ENCODE peak calls at places on chromosome 16, in six cellular contexts. M, V, X, S, R and Z are unnamed samples.

GRCh38 chr16:188674-189073 is 8.4 kb downstream of the HBQ1 start:
- DNase-seq in V (no peak), S (no peak), R (no peak), M (no peak), X (no peak), Z (no peak)

GRCh38 chr16:54080524-54081008 is 206.0 kb downstream of the IRX3 start:
- DNase-seq in X (no peak), M (peak; percentile 96), R (no peak), S (no peak), V (no peak), Z (peak; percentile 98)

GRCh38 chr16:55091213-55091870 is 160.7 kb downstream of the IRX5 start:
- DNase-seq in V (peak; percentile 36), M (no peak), X (no peak), R (no peak), S (no peak), Z (no peak)

GRCh38 chr16:21150375-21151001 is at the start of gene DNAH3:
- DNase-seq in M (no peak), X (no peak), S (no peak), V (no peak), R (no peak), Z (no peak)

GRCh38 chr16:79542196-79542859 is 58.2 kb downstream of the MAF start:
- DNase-seq in X (no peak), R (no peak), V (no peak), M (no peak), S (no peak), Z (no peak)

GRCh38 chr16:2753523-2754020 is 1.1 kb downstream of the SRRM2 start:
- DNase-seq in M (peak; percentile 41), S (no peak), X (no peak), R (no peak), V (no peak), Z (no peak)

GRCh38 chr16:65024649-65025243 is 97.1 kb downstream of the CDH11 start:
- DNase-seq in M (peak; percentile 59), S (peak; percentile 3), R (no peak), X (no peak), V (no peak), Z (peak; percentile 79)

GRCh38 chr16:81493755-81494433 is 49.3 kb downstream of the CMIP start:
- DNase-seq in M (peak; percentile 79), R (no peak), S (peak; percentile 98), V (no peak), X (no peak), Z (peak; percentile 94)

GRCh38 chr16:75088934-75089333 is 27.6 kb downstream of the LDHD start:
- DNase-seq in M (no peak), R (no peak), V (no peak), X (no peak), S (no peak), Z (no peak)

GRCh38 chr16:85196976-85197375 is 84.7 kb upstream of the CIBAR2 start:
- DNase-seq in X (no peak), V (no peak), M (no peak), S (no peak), R (no peak), Z (no peak)

GRCh38 chr16:22813946-22814325 is at the start of gene HS3ST2:
- DNase-seq in X (peak; percentile 64), M (peak; percentile 0), R (peak; percentile 83), S (no peak), V (peak; percentile 68), Z (no peak)

GRCh38 chr16:10250137-10250850 is 68.1 kb upstream of the GRIN2A start:
- DNase-seq in X (no peak), M (no peak), S (no peak), R (no peak), V (no peak), Z (no peak)

GRCh38 chr16:49440156-49441065 is 66.8 kb downstream of the C16orf78 start:
- DNase-seq in V (no peak), M (no peak), R (no peak), X (no peak), S (no peak), Z (no peak)
- H2AK5ac ChIP-seq in V (no peak overlapping the region), M (no peak overlapping the region), R (no peak overlapping the region), X (peak overlapping the region; percentile 12), S (no peak overlapping the region), Z (no peak overlapping the region)

GRCh38 chr16:74015953-74016352 is 280.7 kb upstream of the PSMD7 start:
- DNase-seq in M (no peak), S (no peak), X (no peak), V (no peak), R (no peak), Z (no peak)
- H3K14ac ChIP-seq in M (no peak overlapping the region), S (no peak overlapping the region), X (no peak overlapping the region), V (no peak overlapping the region), R (no peak overlapping the region), Z (no peak overlapping the region)

DNA sequence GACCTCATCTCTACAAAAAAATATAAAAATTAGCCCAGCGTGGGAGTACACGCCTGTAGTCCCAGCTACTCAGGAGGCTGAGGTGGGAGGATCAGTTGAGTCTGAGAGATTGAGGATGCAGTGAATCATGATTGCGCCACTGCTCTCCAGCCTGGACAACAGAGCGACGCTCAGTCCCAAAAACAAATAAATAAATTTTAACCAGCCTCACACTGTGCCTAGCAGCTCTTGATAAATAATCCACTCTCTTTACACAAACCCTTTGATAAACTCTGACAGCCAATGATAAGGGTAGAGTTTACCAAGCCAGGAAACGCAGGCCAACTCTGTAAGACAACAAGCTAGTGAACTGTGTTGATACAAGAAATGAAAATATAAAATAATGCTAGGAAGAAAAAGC is 32.7 kb downstream of the LITAF start:
- DNase-seq in M (no peak), X (no peak), V (no peak), R (no peak), S (no peak), Z (no peak)
- H3K4me2 ChIP-seq in M (no peak overlapping the region), X (no peak overlapping the region), V (no peak overlapping the region), R (no peak overlapping the region), S (no peak overlapping the region), Z (no peak overlapping the region)

GRCh38 chr16:69526831-69527655 is 38.7 kb upstream of the NFAT5 start:
- DNase-seq in M (no peak), S (no peak), R (no peak), X (no peak), V (no peak), Z (no peak)
- H2AK5ac ChIP-seq in M (peak overlapping the region; percentile 92), S (no peak overlapping the region), R (peak overlapping the region; percentile 49), X (no peak overlapping the region), V (no peak overlapping the region), Z (peak overlapping the region; percentile 82)

DNA sequence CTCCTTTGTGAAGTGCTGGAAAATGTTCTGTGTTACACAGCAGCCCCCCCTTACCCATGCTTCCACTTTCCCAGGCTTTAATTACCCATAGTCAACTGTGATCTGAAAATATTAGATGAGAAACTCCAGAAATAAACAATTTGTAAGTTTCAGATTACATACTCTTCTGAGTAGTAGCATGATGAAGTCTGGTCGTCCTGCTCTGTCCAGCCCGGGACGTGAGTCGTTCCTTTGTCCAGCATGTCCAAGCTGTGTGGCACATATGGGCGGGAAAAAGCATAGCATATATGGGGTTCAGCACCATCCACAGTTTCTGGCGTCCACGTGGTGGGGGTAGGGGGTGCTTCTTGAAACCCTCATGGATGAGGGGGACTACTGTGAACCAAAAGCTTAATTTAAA is 83.5 kb downstream of the BANP start:
- DNase-seq in S (no peak), X (no peak), M (peak; percentile 11), V (no peak), R (no peak), Z (peak; percentile 65)
- H3K14ac ChIP-seq in S (no peak overlapping the region), X (no peak overlapping the region), M (no peak overlapping the region), V (no peak overlapping the region), R (no peak overlapping the region), Z (peak overlapping the region; percentile 9)

GRCh38 chr16:87418644-87419043 is 26.5 kb downstream of the MAP1LC3B start:
- DNase-seq in V (no peak), S (no peak), R (no peak), X (no peak), M (no peak), Z (no peak)
- H3K4me2 ChIP-seq in V (no peak overlapping the region), S (no peak overlapping the region), R (no peak overlapping the region), X (no peak overlapping the region), M (no peak overlapping the region), Z (no peak overlapping the region)

GRCh38 chr16:87064731-87065720 is 252.2 kb downstream of the C16orf95 start:
- DNase-seq in S (no peak), M (no peak), R (no peak), V (no peak), X (no peak), Z (no peak)

GRCh38 chr16:87060026-87060986 is 256.9 kb downstream of the C16orf95 start:
- DNase-seq in V (no peak), M (peak; percentile 38), R (no peak), S (no peak), X (no peak), Z (peak; percentile 73)

GRCh38 chr16:87063543-87063942 is 253.6 kb downstream of the C16orf95 start:
- DNase-seq in X (no peak), M (no peak), V (no peak), R (no peak), S (no peak), Z (no peak)

GRCh38 chr16:87061521-87061920 is 255.7 kb downstream of the C16orf95 start:
- DNase-seq in X (no peak), R (no peak), S (no peak), V (no peak), M (no peak), Z (no peak)

DNA sequence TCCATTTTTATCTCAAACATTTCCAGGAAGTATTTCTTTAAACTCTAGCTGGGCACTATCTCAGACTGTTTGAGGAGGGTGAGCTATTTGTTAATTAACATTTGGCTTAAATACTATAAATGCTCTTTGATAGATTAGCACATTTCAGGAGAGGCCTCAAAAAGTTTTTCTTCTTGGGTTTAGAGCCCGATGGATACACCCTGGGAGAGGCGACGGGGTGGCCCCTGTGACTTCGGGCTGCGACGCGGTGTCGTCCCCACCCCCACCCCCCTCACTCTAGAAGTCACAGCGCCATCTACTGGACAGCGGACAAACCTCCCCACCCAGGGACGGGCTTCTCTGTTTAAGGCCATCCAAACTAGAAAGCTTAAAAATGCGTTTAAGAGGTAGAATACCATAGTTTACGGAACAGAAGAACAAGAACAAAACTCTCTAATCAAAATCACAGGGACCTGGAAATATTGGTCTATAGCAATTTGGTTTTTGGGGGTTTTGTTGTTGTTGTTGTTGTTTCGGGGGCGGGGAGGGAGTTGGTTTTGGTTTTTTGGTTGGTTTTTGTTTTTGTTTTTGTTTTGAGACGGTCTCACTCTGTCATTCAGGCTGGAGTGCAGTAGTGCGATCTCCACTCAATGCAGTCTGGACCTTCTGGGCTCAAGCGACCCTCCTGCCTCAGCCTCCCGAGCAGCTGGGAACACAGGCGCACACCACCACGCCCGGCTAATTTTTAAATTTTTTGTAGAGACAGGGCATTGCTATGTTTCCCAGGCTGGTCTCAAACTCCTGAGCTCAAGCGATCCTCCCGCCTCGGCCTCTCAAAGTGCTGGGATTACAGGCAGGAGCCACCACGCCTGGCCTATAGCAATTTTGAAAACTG is 254.4 kb downstream of the C16orf95 start:
- DNase-seq in X (peak; percentile 75), S (no peak), V (peak; percentile 75), M (peak; percentile 64), R (peak; percentile 82), Z (peak; percentile 67)
- H2AK5ac ChIP-seq in X (no peak overlapping the region), S (no peak overlapping the region), V (no peak overlapping the region), M (no peak overlapping the region), R (no peak overlapping the region), Z (no peak overlapping the region)

GRCh38 chr16:23953476-23953875 is 117.7 kb downstream of the PRKCB start:
- DNase-seq in M (no peak), X (no peak), S (no peak), R (no peak), V (no peak), Z (no peak)
- H3K14ac ChIP-seq in M (no peak overlapping the region), X (no peak overlapping the region), S (no peak overlapping the region), R (no peak overlapping the region), V (no peak overlapping the region), Z (no peak overlapping the region)